ENCODE peak calls at places on chromosome 22, in five cellular contexts. One of them, this sample, is unnamed.

GRCh38 chr22:37922177-37922576 is 16.1 kb downstream of the MICALL1 start:
- DNase-seq in HEK293T: no peak
- DNase-seq in H1: no peak
- DNase-seq in GM12878: no peak
- DNase-seq in HepG2: no peak
- DNase-seq in this sample: no peak

GRCh38 chr22:29799217-29799680 is 32.1 kb downstream of the UQCR10 start:
- DNase-seq in HEK293T: no peak
- DNase-seq in H1: no peak
- DNase-seq in GM12878: no peak
- DNase-seq in HepG2: peak; percentile 90
- DNase-seq in this sample: no peak

GRCh38 chr22:33519140-33519973 is 400.9 kb downstream of the LARGE1 start:
- DNase-seq in HEK293T: peak; percentile 66
- DNase-seq in H1: no peak
- DNase-seq in GM12878: peak; percentile 37
- DNase-seq in HepG2: peak; percentile 73
- DNase-seq in this sample: peak; percentile 32

GRCh38 chr22:36222887-36223450 is 16.4 kb downstream of the APOL2 start:
- DNase-seq in HEK293T: no peak
- DNase-seq in H1: no peak
- DNase-seq in GM12878: no peak
- DNase-seq in HepG2: no peak
- DNase-seq in this sample: no peak

GRCh38 chr22:42419328-42419881 is 12.8 kb downstream of the NFAM1 start:
- DNase-seq in HEK293T: no peak
- DNase-seq in H1: no peak
- DNase-seq in GM12878: peak; percentile 72
- DNase-seq in HepG2: no peak
- DNase-seq in this sample: no peak

GRCh38 chr22:46251816-46252380 is 1.8 kb upstream of the CDPF1 start:
- DNase-seq in HEK293T: no peak
- DNase-seq in H1: no peak
- DNase-seq in GM12878: no peak
- DNase-seq in HepG2: no peak
- DNase-seq in this sample: no peak

GRCh38 chr22:48428556-48429371 is 1398.9 kb downstream of the BRD1 start:
- DNase-seq in HEK293T: no peak
- DNase-seq in H1: no peak
- DNase-seq in GM12878: no peak
- DNase-seq in HepG2: no peak
- DNase-seq in this sample: no peak

GRCh38 chr22:24951942-24952836 is at the start of gene KIAA1671:
- DNase-seq in HEK293T: peak; percentile 99
- DNase-seq in H1: peak; percentile 84
- DNase-seq in GM12878: no peak
- DNase-seq in HepG2: peak; percentile 86
- DNase-seq in this sample: peak; percentile 81

GRCh38 chr22:48953103-48953720 is 874.5 kb downstream of the BRD1 start:
- DNase-seq in HEK293T: no peak
- DNase-seq in H1: no peak
- DNase-seq in GM12878: no peak
- DNase-seq in HepG2: no peak
- DNase-seq in this sample: no peak

GRCh38 chr22:43883012-43883661 is 8.7 kb downstream of the PNPLA5 start:
- DNase-seq in HEK293T: peak; percentile 86
- DNase-seq in H1: peak; percentile 65
- DNase-seq in GM12878: no peak
- DNase-seq in HepG2: peak; percentile 77
- DNase-seq in this sample: peak; percentile 82

GRCh38 chr22:38941488-38941987 is 15.9 kb upstream of the APOBEC3A start:
- DNase-seq in HEK293T: no peak
- DNase-seq in H1: no peak
- DNase-seq in GM12878: peak; percentile 88
- DNase-seq in HepG2: no peak
- DNase-seq in this sample: no peak

GRCh38 chr22:37860796-37861421 is 11.7 kb downstream of the EIF3L start:
- DNase-seq in HEK293T: no peak
- DNase-seq in H1: no peak
- DNase-seq in GM12878: no peak
- DNase-seq in HepG2: no peak
- DNase-seq in this sample: no peak

GRCh38 chr22:44712962-44713361 is 11.0 kb downstream of the PRR5 start:
- DNase-seq in HEK293T: no peak
- DNase-seq in H1: no peak
- DNase-seq in GM12878: no peak
- DNase-seq in HepG2: no peak
- DNase-seq in this sample: no peak

DNA sequence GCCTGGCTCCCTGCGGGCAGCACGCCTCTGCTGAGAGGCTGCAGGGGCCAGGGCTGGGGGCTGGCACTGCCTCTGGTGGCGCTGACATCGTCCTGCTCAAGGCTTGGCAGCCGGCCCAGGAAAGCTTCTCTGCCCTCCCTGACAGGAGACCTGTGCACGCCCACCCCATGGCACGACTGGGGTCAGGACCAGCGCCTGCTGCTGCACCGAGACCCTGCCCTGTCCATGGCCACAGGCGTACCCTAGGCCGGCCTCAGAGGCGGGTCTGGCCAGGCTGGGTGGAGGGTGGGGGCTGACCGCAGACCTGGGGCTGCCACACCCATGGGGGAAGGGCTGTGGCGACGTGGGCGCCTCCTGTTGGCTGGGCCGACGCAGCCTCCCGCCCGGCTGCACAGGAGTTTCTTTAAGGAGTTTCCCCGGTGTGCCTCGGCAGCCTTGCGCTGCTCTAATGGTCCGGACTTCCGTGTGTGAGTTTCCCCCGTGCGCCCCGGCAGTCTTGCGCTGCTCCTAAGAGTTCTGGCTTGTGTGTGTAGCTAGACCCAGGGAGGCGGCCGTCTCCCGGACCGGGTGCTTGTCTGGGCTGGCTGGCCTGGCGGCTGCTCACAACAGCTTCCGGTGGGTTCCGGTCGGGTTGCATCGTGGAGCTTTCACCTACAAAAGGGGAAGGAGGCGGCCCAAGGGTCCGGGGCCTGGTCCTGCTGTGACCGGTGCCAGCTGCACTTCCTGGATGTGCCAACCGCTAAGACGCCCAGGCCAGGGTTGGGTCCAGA is 4.7 kb downstream of the TRABD start:
- DNase-seq in HEK293T: no peak
- DNase-seq in H1: peak; percentile 44
- DNase-seq in GM12878: peak; percentile 76
- DNase-seq in HepG2: no peak
- DNase-seq in this sample: no peak
- TF ChIP-seq SUZ12 in HEK293T: no peak
- TF ChIP-seq SUZ12 in H1: no peak
- TF ChIP-seq SUZ12 in GM12878: no peak
- TF ChIP-seq SUZ12 in HepG2: no peak
- TF ChIP-seq SUZ12 in this sample: no peak

GRCh38 chr22:32411388-32411787 is 659 bp downstream of the RTCB start:
- DNase-seq in HEK293T: peak; percentile 24
- DNase-seq in H1: no peak
- DNase-seq in GM12878: no peak
- DNase-seq in HepG2: peak; percentile 27
- DNase-seq in this sample: no peak

GRCh38 chr22:32416556-32417085 is 4.6 kb upstream of the RTCB start:
- DNase-seq in HEK293T: no peak
- DNase-seq in H1: no peak
- DNase-seq in GM12878: no peak
- DNase-seq in HepG2: no peak
- DNase-seq in this sample: no peak

GRCh38 chr22:32410459-32410858 is 1.6 kb downstream of the RTCB start:
- DNase-seq in HEK293T: no peak
- DNase-seq in H1: no peak
- DNase-seq in GM12878: no peak
- DNase-seq in HepG2: peak; percentile 27
- DNase-seq in this sample: no peak

GRCh38 chr22:32411829-32412592 is at the start of gene RTCB:
- DNase-seq in HEK293T: peak; percentile 87
- DNase-seq in H1: peak; percentile 73
- DNase-seq in GM12878: peak; percentile 80
- DNase-seq in HepG2: peak; percentile 83
- DNase-seq in this sample: peak; percentile 78

GRCh38 chr22:32413715-32414114 is 1.7 kb upstream of the RTCB start:
- DNase-seq in HEK293T: peak; percentile 46
- DNase-seq in H1: no peak
- DNase-seq in GM12878: no peak
- DNase-seq in HepG2: peak; percentile 24
- DNase-seq in this sample: no peak
- TF ChIP-seq SUZ12 in HEK293T: no peak
- TF ChIP-seq SUZ12 in H1: no peak
- TF ChIP-seq SUZ12 in GM12878: no peak
- TF ChIP-seq SUZ12 in HepG2: no peak
- TF ChIP-seq SUZ12 in this sample: no peak

GRCh38 chr22:49957826-49958461 is 2.6 kb upstream of the PIM3 start:
- DNase-seq in HEK293T: no peak
- DNase-seq in H1: no peak
- DNase-seq in GM12878: no peak
- DNase-seq in HepG2: no peak
- DNase-seq in this sample: no peak

GRCh38 chr22:49954991-49955580 is 5.5 kb upstream of the PIM3 start:
- DNase-seq in HEK293T: no peak
- DNase-seq in H1: no peak
- DNase-seq in GM12878: no peak
- DNase-seq in HepG2: no peak
- DNase-seq in this sample: no peak

GRCh38 chr22:49956914-49957825 is 3.4 kb upstream of the PIM3 start:
- DNase-seq in HEK293T: no peak
- DNase-seq in H1: no peak
- DNase-seq in GM12878: no peak
- DNase-seq in HepG2: no peak
- DNase-seq in this sample: no peak

GRCh38 chr22:49955581-49956417 is 4.8 kb upstream of the PIM3 start:
- DNase-seq in HEK293T: no peak
- DNase-seq in H1: no peak
- DNase-seq in GM12878: no peak
- DNase-seq in HepG2: no peak
- DNase-seq in this sample: no peak

DNA sequence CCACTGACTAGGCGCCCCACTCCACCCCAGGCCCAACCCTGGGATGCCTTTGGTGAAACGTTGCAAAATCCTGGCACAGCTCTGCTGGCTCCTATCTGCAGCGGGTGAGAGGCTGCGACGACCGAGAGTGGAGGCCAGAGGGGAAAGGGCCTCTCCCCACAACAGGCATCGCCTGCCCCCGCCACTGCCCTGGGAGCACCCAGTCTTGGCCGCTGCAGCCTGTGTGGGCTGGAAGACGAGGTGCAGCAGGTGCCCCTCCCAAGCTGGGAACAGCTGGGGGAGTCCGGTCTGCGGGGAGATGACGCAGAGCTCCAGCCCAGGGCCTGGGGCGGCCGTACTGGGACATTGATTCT is 4.2 kb upstream of the PIM3 start:
- DNase-seq in HEK293T: no peak
- DNase-seq in H1: no peak
- DNase-seq in GM12878: no peak
- DNase-seq in HepG2: no peak
- DNase-seq in this sample: no peak
- TF ChIP-seq SUZ12 in HEK293T: no peak
- TF ChIP-seq SUZ12 in H1: no peak
- TF ChIP-seq SUZ12 in GM12878: no peak
- TF ChIP-seq SUZ12 in HepG2: no peak
- TF ChIP-seq SUZ12 in this sample: no peak

DNA sequence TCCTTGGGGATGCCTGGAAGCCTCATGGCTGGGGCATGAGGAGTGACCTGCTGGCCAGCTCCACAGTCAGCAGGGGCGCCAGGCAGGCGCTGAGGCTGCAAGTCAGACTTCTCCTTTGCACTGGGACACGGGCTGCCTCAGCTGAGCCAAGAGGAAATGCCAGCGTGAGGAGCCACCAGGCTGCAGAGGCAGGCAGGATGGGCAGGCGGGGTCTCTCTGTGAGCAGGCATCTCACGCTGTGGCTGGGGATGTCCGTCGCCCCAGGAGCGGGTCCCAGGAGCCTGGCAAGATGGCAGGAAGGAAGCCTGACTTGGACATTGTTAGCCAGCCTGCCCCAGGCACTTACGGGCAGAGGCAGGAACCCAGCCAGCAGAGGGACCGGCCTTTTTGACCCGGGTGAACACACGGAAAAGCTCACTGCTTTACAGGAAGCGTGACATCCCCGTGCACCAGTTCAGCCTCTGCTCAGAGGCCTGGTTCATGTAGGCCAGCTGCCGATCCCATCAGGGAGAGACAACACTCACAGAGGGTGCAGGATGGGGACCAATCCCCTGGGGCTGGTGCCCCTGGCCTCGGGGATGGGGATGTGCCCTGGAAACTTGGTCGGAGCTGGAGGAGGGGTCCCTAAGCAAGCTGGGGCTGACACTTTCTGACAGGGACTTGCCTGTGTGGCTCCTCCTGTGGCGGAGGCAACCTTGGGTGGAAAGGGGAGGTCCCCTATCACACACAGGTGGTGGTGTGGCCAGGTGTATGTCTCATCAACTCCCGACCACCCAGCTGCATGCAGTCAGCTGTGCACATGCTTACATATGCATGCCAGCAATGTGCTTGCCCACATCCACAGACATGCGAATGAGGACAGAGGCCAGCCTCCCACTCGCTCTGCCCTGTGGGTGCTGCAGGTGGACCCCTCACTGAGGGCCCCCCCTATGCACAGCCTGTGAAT is 10.0 kb downstream of the GNB1L start:
- DNase-seq in HEK293T: no peak
- DNase-seq in H1: no peak
- DNase-seq in GM12878: no peak
- DNase-seq in HepG2: no peak
- DNase-seq in this sample: no peak
- TF ChIP-seq SUZ12 in HEK293T: no peak
- TF ChIP-seq SUZ12 in H1: no peak
- TF ChIP-seq SUZ12 in GM12878: no peak
- TF ChIP-seq SUZ12 in HepG2: no peak
- TF ChIP-seq SUZ12 in this sample: no peak